ENCODE peak calls at places on chromosomes 5 and 9, in four cellular contexts. V is nucleus accumbens; D is stomach; J is stimulated activated CD4-positive, alpha-beta T cell treated with anti-CD3 and anti-CD28 coated beads, Interleukin-2, amount 100 ng/mL, for 48 hours. M is an unnamed sample.

GRCh38 chr5:179974946-179975712 is 67.4 kb upstream of the TBC1D9B start:
- DNase-seq in J (no peak), D (no peak), V (no peak), M (peak)

GRCh38 chr9:127067603-127068220 is 54.7 kb downstream of the ANGPTL2 start:
- DNase-seq in V (no peak), D (peak), J (no peak), M (no peak)

GRCh38 chr5:95238560-95239325 is 46.2 kb downstream of the MCTP1 start:
- DNase-seq in J (no peak), V (no peak), D (no peak), M (no peak)

GRCh38 chr9:114165407-114166102 is 10.2 kb downstream of the COL27A1 start:
- DNase-seq in V (no peak), J (no peak), D (no peak), M (no peak)

GRCh38 chr9:89508951-89509607 is 11.2 kb upstream of the SEMA4D start:
- DNase-seq in V (no peak), J (no peak), D (no peak), M (no peak)

GRCh38 chr9:85569988-85570387 is 171.8 kb downstream of the AGTPBP1 start:
- DNase-seq in J (no peak), V (no peak), D (no peak), M (no peak)

GRCh38 chr5:65094279-65094678 is 325.5 kb downstream of the CWC27 start:
- DNase-seq in J (no peak), V (no peak), D (no peak), M (no peak)

GRCh38 chr5:32840606-32841005 is 129.5 kb downstream of the NPR3 start:
- DNase-seq in J (no peak), D (no peak), V (no peak), M (no peak)

GRCh38 chr9:71819115-71819739 is 50.9 kb upstream of the CEMIP2 start:
- DNase-seq in J (peak), D (peak), V (no peak), M (peak)

GRCh38 chr5:7897014-7897600 is 28.2 kb downstream of the MTRR start:
- DNase-seq in V (no peak), J (no peak), D (no peak), M (peak)

GRCh38 chr9:89747589-89747988 is 142.8 kb downstream of the GADD45G start:
- DNase-seq in D (no peak), J (no peak), V (no peak), M (peak)

GRCh38 chr9:93290495-93291434 is 106.8 kb downstream of the WNK2 start:
- DNase-seq in J (no peak), D (no peak), V (no peak), M (no peak)

GRCh38 chr9:135296783-135297715 is 182.5 kb upstream of the PPP1R26 start:
- DNase-seq in D (no peak), J (no peak), V (no peak), M (no peak)

GRCh38 chr5:115069087-115069968 is 100.4 kb downstream of the TRIM36 start:
- DNase-seq in V (peak), D (peak), J (no peak), M (peak)

GRCh38 chr9:112072721-112073553 is 102.2 kb downstream of the SUSD1 start:
- DNase-seq in D (no peak), J (no peak), V (no peak), M (no peak)

GRCh38 chr5:177430972-177431316 is 4.5 kb downstream of the GRK6 start:
- DNase-seq in D (no peak), J (no peak), V (no peak), M (no peak)

GRCh38 chr9:11933926-11934325 is 759.3 kb upstream of the TYRP1 start:
- DNase-seq in D (no peak), J (no peak), V (no peak), M (no peak)

GRCh38 chr9:90546200-90546599 is 96.4 kb downstream of the DIRAS2 start:
- DNase-seq in V (no peak), D (no peak), J (no peak), M (no peak)

GRCh38 chr9:129412814-129413536 is 207.9 kb downstream of the C9orf50 start:
- DNase-seq in J (no peak), V (peak), D (peak), M (peak)

GRCh38 chr5:172724658-172725183 is 46.3 kb downstream of the DUSP1 start:
- DNase-seq in D (no peak), V (no peak), J (no peak), M (no peak)

GRCh38 chr9:113885183-113886002 is 9.3 kb downstream of the ZNF618 start:
- DNase-seq in D (no peak), J (no peak), V (no peak), M (no peak)

GRCh38 chr5:10488144-10488543 is 46.5 kb downstream of the ROPN1L start:
- DNase-seq in D (no peak), V (no peak), J (no peak), M (no peak)

GRCh38 chr5:103465891-103466290 is 96.7 kb downstream of the NUDT12 start:
- DNase-seq in J (no peak), V (no peak), D (no peak), M (no peak)

GRCh38 chr5:116370149-116370548 is 204.5 kb downstream of the SEMA6A start:
- DNase-seq in D (no peak), V (no peak), J (no peak), M (no peak)

GRCh38 chr5:173333900-173334685 is 5.9 kb upstream of the STC2 start:
- DNase-seq in V (no peak), D (no peak), J (no peak), M (no peak)

GRCh38 chr5:176803943-176804498 is 6.3 kb upstream of the UNC5A start:
- DNase-seq in J (peak), V (no peak), D (no peak), M (peak)

GRCh38 chr5:137039939-137040515 is 459.1 kb downstream of the SPOCK1 start:
- DNase-seq in V (no peak), D (no peak), J (no peak), M (no peak)

GRCh38 chr5:116388564-116389258 is 185.9 kb downstream of the SEMA6A start:
- DNase-seq in D (no peak), V (no peak), J (no peak), M (no peak)

GRCh38 chr9:2377135-2377534 is 244.5 kb upstream of the VLDLR start:
- DNase-seq in V (no peak), J (no peak), D (no peak), M (no peak)

GRCh38 chr5:109826426-109826825 is 136.7 kb downstream of the MAN2A1 start:
- DNase-seq in J (no peak), D (no peak), V (no peak), M (no peak)

GRCh38 chr5:140262839-140263238 is 40.1 kb downstream of the PFDN1 start:
- DNase-seq in V (no peak), D (no peak), J (no peak), M (no peak)